ENCODE peak calls at places on chromosomes 16 and 17, in four cellular contexts. T, F, H and C are unnamed samples.

GRCh38 chr16:71474864-71475263 is 12.8 kb upstream of the ZNF23 start:
- DNase-seq in F (no peak), H (no peak), T (no peak), C (no peak)

GRCh38 chr16:53988136-53988535 is 284.2 kb downstream of the FTO start:
- DNase-seq in F (no peak), T (no peak), H (no peak), C (no peak)

GRCh38 chr17:31392856-31393748 is 1.6 kb downstream of the RAB11FIP4 start:
- DNase-seq in T (no peak), H (no peak), F (no peak), C (no peak)

GRCh38 chr16:22782299-22782698 is 31.7 kb upstream of the HS3ST2 start:
- DNase-seq in F (no peak), H (no peak), T (no peak), C (no peak)

GRCh38 chr16:12157510-12158093 is 181.1 kb downstream of the SNX29 start:
- DNase-seq in H (no peak), T (no peak), F (no peak), C (no peak)

GRCh38 chr16:86670835-86671234 is 92.5 kb downstream of the FOXL1 start:
- DNase-seq in T (no peak), F (no peak), H (no peak), C (no peak)

GRCh38 chr17:16342979-16343378 is 10.3 kb downstream of the CENPV start:
- DNase-seq in T (no peak), F (no peak), H (no peak), C (no peak)

GRCh38 chr17:56939869-56940484 is 20.9 kb downstream of the COIL start:
- DNase-seq in F (no peak), T (peak), H (no peak), C (no peak)